ENCODE peak calls at places on chromosomes 3 and 15, in eight cellular contexts. One of them, this sample, is unnamed.

GRCh38 chr15:62444104-62445027 is 279.3 kb upstream of the C2CD4B start:
- DNase-seq in brain microvascular endothelial cell: peak; percentile 89
- DNase-seq in ACHN: peak; percentile 70
- DNase-seq in LHCN-M2: peak; percentile 98
- DNase-seq in AG09309: peak; percentile 93
- DNase-seq in germinal center: no peak
- DNase-seq in GM04503: peak; percentile 96
- DNase-seq in naive thymus-derived CD8-positive, alpha-beta T cell: no peak
- DNase-seq in this sample: peak; percentile 97

GRCh38 chr3:97736928-97737327 is 27.6 kb upstream of the ARL6 start:
- DNase-seq in AG09309: no peak
- DNase-seq in naive thymus-derived CD8-positive, alpha-beta T cell: no peak
- DNase-seq in GM04503: no peak
- DNase-seq in brain microvascular endothelial cell: no peak
- DNase-seq in LHCN-M2: no peak
- DNase-seq in germinal center: no peak
- DNase-seq in ACHN: no peak
- DNase-seq in this sample: no peak

GRCh38 chr3:44104668-44105321 is 136.9 kb upstream of the TOPAZ1 start:
- DNase-seq in AG09309: peak; percentile 17
- DNase-seq in ACHN: peak; percentile 55
- DNase-seq in brain microvascular endothelial cell: peak; percentile 63
- DNase-seq in naive thymus-derived CD8-positive, alpha-beta T cell: no peak
- DNase-seq in germinal center: no peak
- DNase-seq in LHCN-M2: peak; percentile 47
- DNase-seq in GM04503: peak; percentile 10
- DNase-seq in this sample: peak; percentile 70

GRCh38 chr15:63601727-63602185 is 4.6 kb downstream of the FBXL22 start:
- DNase-seq in GM04503: no peak
- DNase-seq in brain microvascular endothelial cell: no peak
- DNase-seq in AG09309: no peak
- DNase-seq in LHCN-M2: peak; percentile 15
- DNase-seq in ACHN: no peak
- DNase-seq in naive thymus-derived CD8-positive, alpha-beta T cell: no peak
- DNase-seq in germinal center: peak; percentile 60
- DNase-seq in this sample: no peak

GRCh38 chr15:48423342-48423741 is 92.1 kb downstream of the DUT start:
- DNase-seq in brain microvascular endothelial cell: no peak
- DNase-seq in naive thymus-derived CD8-positive, alpha-beta T cell: no peak
- DNase-seq in GM04503: no peak
- DNase-seq in LHCN-M2: no peak
- DNase-seq in ACHN: no peak
- DNase-seq in germinal center: no peak
- DNase-seq in AG09309: no peak
- DNase-seq in this sample: no peak

GRCh38 chr3:23485922-23486321 is 282.8 kb downstream of the UBE2E2 start:
- DNase-seq in naive thymus-derived CD8-positive, alpha-beta T cell: no peak
- DNase-seq in brain microvascular endothelial cell: no peak
- DNase-seq in GM04503: no peak
- DNase-seq in germinal center: no peak
- DNase-seq in ACHN: no peak
- DNase-seq in LHCN-M2: no peak
- DNase-seq in AG09309: no peak
- DNase-seq in this sample: no peak

GRCh38 chr3:73622135-73622534 is 2.6 kb downstream of the PDZRN3 start:
- DNase-seq in AG09309: no peak
- DNase-seq in naive thymus-derived CD8-positive, alpha-beta T cell: no peak
- DNase-seq in ACHN: no peak
- DNase-seq in brain microvascular endothelial cell: no peak
- DNase-seq in LHCN-M2: peak; percentile 33
- DNase-seq in GM04503: no peak
- DNase-seq in germinal center: no peak
- DNase-seq in this sample: peak; percentile 71

GRCh38 chr15:80932989-80933388 is 56.6 kb downstream of the MESD start:
- DNase-seq in GM04503: no peak
- DNase-seq in ACHN: no peak
- DNase-seq in AG09309: no peak
- DNase-seq in germinal center: no peak
- DNase-seq in brain microvascular endothelial cell: peak; percentile 14
- DNase-seq in LHCN-M2: no peak
- DNase-seq in naive thymus-derived CD8-positive, alpha-beta T cell: no peak
- DNase-seq in this sample: no peak

GRCh38 chr3:57512174-57512573 is 32.0 kb downstream of the DNAH12 start:
- DNase-seq in GM04503: peak; percentile 9
- DNase-seq in LHCN-M2: peak; percentile 14
- DNase-seq in ACHN: no peak
- DNase-seq in germinal center: no peak
- DNase-seq in AG09309: no peak
- DNase-seq in brain microvascular endothelial cell: no peak
- DNase-seq in naive thymus-derived CD8-positive, alpha-beta T cell: no peak
- DNase-seq in this sample: peak; percentile 8

GRCh38 chr15:65576669-65577068 is 34.3 kb downstream of the INTS14 start:
- DNase-seq in ACHN: peak; percentile 66
- DNase-seq in AG09309: peak; percentile 21
- DNase-seq in naive thymus-derived CD8-positive, alpha-beta T cell: no peak
- DNase-seq in germinal center: no peak
- DNase-seq in LHCN-M2: peak; percentile 77
- DNase-seq in brain microvascular endothelial cell: peak; percentile 33
- DNase-seq in GM04503: peak; percentile 39
- DNase-seq in this sample: peak; percentile 27

GRCh38 chr3:29144807-29145206 is 136.1 kb upstream of the RBMS3 start:
- DNase-seq in LHCN-M2: peak; percentile 69
- DNase-seq in naive thymus-derived CD8-positive, alpha-beta T cell: no peak
- DNase-seq in ACHN: no peak
- DNase-seq in GM04503: no peak
- DNase-seq in brain microvascular endothelial cell: peak; percentile 88
- DNase-seq in germinal center: no peak
- DNase-seq in AG09309: peak; percentile 8
- DNase-seq in this sample: peak; percentile 74

GRCh38 chr15:89406756-89407650 is 72.4 kb upstream of the POLG start:
- DNase-seq in ACHN: no peak
- DNase-seq in naive thymus-derived CD8-positive, alpha-beta T cell: no peak
- DNase-seq in LHCN-M2: no peak
- DNase-seq in brain microvascular endothelial cell: no peak
- DNase-seq in GM04503: no peak
- DNase-seq in AG09309: no peak
- DNase-seq in germinal center: peak; percentile 28
- DNase-seq in this sample: no peak

GRCh38 chr15:50828610-50829206 is 63.2 kb upstream of the SPPL2A start:
- DNase-seq in germinal center: no peak
- DNase-seq in brain microvascular endothelial cell: peak; percentile 90
- DNase-seq in naive thymus-derived CD8-positive, alpha-beta T cell: no peak
- DNase-seq in AG09309: peak; percentile 86
- DNase-seq in GM04503: peak; percentile 91
- DNase-seq in LHCN-M2: peak; percentile 99
- DNase-seq in ACHN: peak; percentile 85
- DNase-seq in this sample: peak; percentile 87

GRCh38 chr15:40454904-40455391 is 14.2 kb downstream of the BAHD1 start:
- DNase-seq in ACHN: peak; percentile 26
- DNase-seq in germinal center: no peak
- DNase-seq in naive thymus-derived CD8-positive, alpha-beta T cell: no peak
- DNase-seq in AG09309: no peak
- DNase-seq in LHCN-M2: peak; percentile 55
- DNase-seq in GM04503: no peak
- DNase-seq in brain microvascular endothelial cell: peak; percentile 37
- DNase-seq in this sample: peak; percentile 46

GRCh38 chr3:132180337-132180791 is 136.8 kb upstream of the ACP3 start:
- DNase-seq in GM04503: peak; percentile 19
- DNase-seq in brain microvascular endothelial cell: peak; percentile 38
- DNase-seq in ACHN: peak; percentile 64
- DNase-seq in germinal center: peak; percentile 8
- DNase-seq in naive thymus-derived CD8-positive, alpha-beta T cell: no peak
- DNase-seq in AG09309: peak; percentile 31
- DNase-seq in LHCN-M2: peak; percentile 52
- DNase-seq in this sample: peak; percentile 49

GRCh38 chr3:50862221-50862620 is 187.5 kb downstream of the DOCK3 start:
- DNase-seq in ACHN: no peak
- DNase-seq in germinal center: no peak
- DNase-seq in GM04503: no peak
- DNase-seq in naive thymus-derived CD8-positive, alpha-beta T cell: no peak
- DNase-seq in AG09309: no peak
- DNase-seq in brain microvascular endothelial cell: no peak
- DNase-seq in LHCN-M2: no peak
- DNase-seq in this sample: no peak

GRCh38 chr3:65526656-65527055 is 512.1 kb downstream of the MAGI1 start:
- DNase-seq in germinal center: no peak
- DNase-seq in LHCN-M2: peak; percentile 21
- DNase-seq in brain microvascular endothelial cell: no peak
- DNase-seq in AG09309: no peak
- DNase-seq in ACHN: peak; percentile 72
- DNase-seq in naive thymus-derived CD8-positive, alpha-beta T cell: no peak
- DNase-seq in GM04503: no peak
- DNase-seq in this sample: no peak

GRCh38 chr3:113151475-113152031 is 59.8 kb upstream of the BOC start:
- DNase-seq in brain microvascular endothelial cell: no peak
- DNase-seq in naive thymus-derived CD8-positive, alpha-beta T cell: no peak
- DNase-seq in GM04503: no peak
- DNase-seq in LHCN-M2: no peak
- DNase-seq in AG09309: no peak
- DNase-seq in germinal center: no peak
- DNase-seq in ACHN: no peak
- DNase-seq in this sample: no peak

GRCh38 chr3:36075491-36075890 is 304.8 kb upstream of the STAC start:
- DNase-seq in AG09309: peak; percentile 8
- DNase-seq in LHCN-M2: no peak
- DNase-seq in ACHN: peak; percentile 19
- DNase-seq in GM04503: peak; percentile 3
- DNase-seq in brain microvascular endothelial cell: peak; percentile 1
- DNase-seq in naive thymus-derived CD8-positive, alpha-beta T cell: no peak
- DNase-seq in germinal center: no peak
- DNase-seq in this sample: no peak

GRCh38 chr3:168847293-168847883 is 751.7 kb upstream of the GOLIM4 start:
- DNase-seq in brain microvascular endothelial cell: peak; percentile 46
- DNase-seq in LHCN-M2: peak; percentile 32
- DNase-seq in germinal center: no peak
- DNase-seq in AG09309: no peak
- DNase-seq in ACHN: peak; percentile 54
- DNase-seq in GM04503: no peak
- DNase-seq in naive thymus-derived CD8-positive, alpha-beta T cell: no peak
- DNase-seq in this sample: peak; percentile 29

This sample was measured in RPMI7951.